ENCODE peak calls at places on chromosomes 5 and 9, in nine cellular contexts. G, S, W, O, K, U, X, P and M are unnamed samples.

GRCh38 chr5:56910123-56910951 is 941 bp downstream of the SETD9 start:
- DNase-seq in G (peak), X (peak), U (peak), S (peak), P (no peak), K (peak), W (peak), O (peak), M (no peak)

GRCh38 chr5:105952875-105953274 is 1717.9 kb downstream of the EFNA5 start:
- DNase-seq in P (no peak), U (no peak), W (no peak), G (peak), S (no peak), X (no peak), K (no peak), O (no peak), M (no peak)

GRCh38 chr9:96884443-96884842 is 30.1 kb upstream of the ZNF782 start:
- DNase-seq in P (peak), U (peak), O (no peak), S (no peak), K (peak), X (no peak), W (no peak), G (peak), M (peak)

GRCh38 chr9:12185856-12186255 is 507.3 kb upstream of the TYRP1 start:
- DNase-seq in G (no peak), X (no peak), S (no peak), O (no peak), W (no peak), P (no peak), U (no peak), K (peak), M (no peak)

GRCh38 chr5:76555717-76556116 is 67.5 kb downstream of the F2RL2 start:
- DNase-seq in X (no peak), W (no peak), P (no peak), G (no peak), O (no peak), U (no peak), K (no peak), S (no peak), M (no peak)

GRCh38 chr9:21559402-21560280 is 77.5 kb upstream of the IFNE start:
- DNase-seq in S (peak), W (no peak), X (peak), U (peak), G (no peak), O (peak), P (no peak), K (no peak), M (no peak)

GRCh38 chr9:111959468-111959941 is 62.9 kb downstream of the UGCG start:
- DNase-seq in P (peak), O (no peak), G (no peak), S (no peak), U (peak), X (peak), K (peak), W (no peak), M (peak)

GRCh38 chr5:131384616-131385214 is 120.9 kb downstream of the CDC42SE2 start:
- DNase-seq in U (no peak), O (no peak), K (no peak), P (no peak), W (no peak), S (no peak), X (no peak), G (no peak), M (no peak)

GRCh38 chr9:112447283-112447761 is 39.3 kb upstream of the KIAA1958 start:
- DNase-seq in S (no peak), G (no peak), P (no peak), O (no peak), X (no peak), K (peak), W (no peak), U (no peak), M (peak)

GRCh38 chr5:68415177-68416085 is 199.9 kb downstream of the PIK3R1 start:
- DNase-seq in U (no peak), X (no peak), P (no peak), O (no peak), G (no peak), K (peak), S (no peak), W (no peak), M (no peak)

GRCh38 chr5:55037046-55037771 is 13.2 kb downstream of the GZMK start:
- DNase-seq in W (no peak), P (peak), O (no peak), X (no peak), U (no peak), G (no peak), K (peak), S (no peak), M (no peak)

GRCh38 chr9:84808416-84808815 is 138.9 kb downstream of the NTRK2 start:
- DNase-seq in O (no peak), K (no peak), P (no peak), X (no peak), W (no peak), U (no peak), G (no peak), S (no peak), M (peak)

GRCh38 chr9:71814805-71815204 is 46.5 kb upstream of the CEMIP2 start:
- DNase-seq in G (peak), X (no peak), S (no peak), P (no peak), O (no peak), U (no peak), K (no peak), W (no peak), M (no peak)

GRCh38 chr5:109191153-109191558 is 218.6 kb downstream of the PJA2 start:
- DNase-seq in S (no peak), U (no peak), K (peak), P (peak), G (peak), O (no peak), X (peak), W (no peak), M (peak)

GRCh38 chr9:120616961-120617636 is 37.1 kb upstream of the CDK5RAP2 start:
- DNase-seq in G (no peak), W (no peak), O (no peak), U (no peak), X (no peak), K (no peak), P (no peak), S (no peak), M (no peak)

GRCh38 chr5:143094087-143094511 is 309.4 kb downstream of the NR3C1 start:
- DNase-seq in P (no peak), O (no peak), U (no peak), K (no peak), X (no peak), W (no peak), S (peak), G (no peak), M (no peak)

GRCh38 chr5:39016587-39017275 is 57.5 kb downstream of the RICTOR start:
- DNase-seq in P (no peak), S (no peak), W (no peak), X (no peak), U (no peak), G (no peak), O (no peak), K (no peak), M (no peak)

GRCh38 chr5:64502181-64502580 is 3.6 kb upstream of the RGS7BP start:
- DNase-seq in W (no peak), K (no peak), X (no peak), S (no peak), O (no peak), U (no peak), G (no peak), P (no peak), M (no peak)

GRCh38 chr9:68678430-68678829 is 26.6 kb upstream of the PIP5K1B start:
- DNase-seq in S (peak), U (no peak), K (no peak), O (no peak), G (no peak), X (no peak), P (peak), W (no peak), M (no peak)

GRCh38 chr5:153135416-153135815 is 355.1 kb upstream of the GRIA1 start:
- DNase-seq in U (no peak), P (peak), W (no peak), K (peak), S (no peak), O (no peak), X (no peak), G (no peak), M (no peak)

GRCh38 chr5:172683696-172684464 is 42.8 kb downstream of the NEURL1B start:
- DNase-seq in P (no peak), O (peak), U (no peak), S (peak), G (no peak), X (peak), W (no peak), K (no peak), M (no peak)

GRCh38 chr5:72390836-72391235 is 70.7 kb downstream of the PTCD2 start:
- DNase-seq in G (no peak), O (no peak), K (no peak), X (no peak), S (no peak), P (no peak), W (no peak), U (no peak), M (no peak)

GRCh38 chr9:119689879-119690278 is 320.6 kb upstream of the BRINP1 start:
- DNase-seq in X (no peak), W (no peak), G (no peak), K (no peak), P (no peak), S (peak), U (no peak), O (no peak), M (no peak)

GRCh38 chr9:78676009-78676408 is 379.1 kb downstream of the PSAT1 start:
- DNase-seq in P (no peak), K (no peak), X (no peak), W (no peak), U (no peak), O (no peak), S (no peak), G (no peak), M (no peak)